ENCODE peak calls at places on chromosome X, in four cellular contexts. One of them, this sample, is unnamed.

GRCh38 chrX:69285401-69285871 is 120.2 kb upstream of the PJA1 start:
- DNase-seq in fibroblast of lung: no peak
- DNase-seq in upper lobe of right lung: peak
- DNase-seq in CD4-positive, alpha-beta T cell: no peak
- DNase-seq in this sample: no peak

GRCh38 chrX:48492293-48492910 is 16.4 kb upstream of the PORCN start:
- DNase-seq in upper lobe of right lung: no peak
- DNase-seq in fibroblast of lung: no peak
- DNase-seq in CD4-positive, alpha-beta T cell: no peak
- DNase-seq in this sample: no peak

GRCh38 chrX:136246201-136246600 is 5.0 kb downstream of the MAP7D3 start:
- DNase-seq in CD4-positive, alpha-beta T cell: no peak
- DNase-seq in upper lobe of right lung: no peak
- DNase-seq in fibroblast of lung: no peak
- DNase-seq in this sample: no peak

GRCh38 chrX:69501433-69501832 is 2.7 kb upstream of the NALF2 start:
- DNase-seq in CD4-positive, alpha-beta T cell: no peak
- DNase-seq in upper lobe of right lung: no peak
- DNase-seq in fibroblast of lung: no peak
- DNase-seq in this sample: peak

GRCh38 chrX:109475174-109475891 is 6.6 kb downstream of the GUCY2F start:
- DNase-seq in fibroblast of lung: peak
- DNase-seq in upper lobe of right lung: peak
- DNase-seq in CD4-positive, alpha-beta T cell: no peak
- DNase-seq in this sample: peak

GRCh38 chrX:134025986-134026731 is 40.8 kb upstream of the GPC3 start:
- DNase-seq in CD4-positive, alpha-beta T cell: no peak
- DNase-seq in upper lobe of right lung: no peak
- DNase-seq in fibroblast of lung: no peak
- DNase-seq in this sample: no peak

GRCh38 chrX:71536285-71536684 is 3.4 kb downstream of the OGT start:
- DNase-seq in fibroblast of lung: no peak
- DNase-seq in upper lobe of right lung: no peak
- DNase-seq in CD4-positive, alpha-beta T cell: no peak
- DNase-seq in this sample: no peak

GRCh38 chrX:134626434-134626833 is 31.8 kb downstream of the PLAC1 start:
- DNase-seq in fibroblast of lung: no peak
- DNase-seq in upper lobe of right lung: no peak
- DNase-seq in CD4-positive, alpha-beta T cell: no peak
- DNase-seq in this sample: no peak

GRCh38 chrX:107710617-107711391 is 64.8 kb downstream of the TSC22D3 start:
- DNase-seq in fibroblast of lung: peak
- DNase-seq in CD4-positive, alpha-beta T cell: no peak
- DNase-seq in upper lobe of right lung: no peak
- DNase-seq in this sample: no peak

GRCh38 chrX:17078031-17078730 is 131.7 kb downstream of the REPS2 start:
- DNase-seq in CD4-positive, alpha-beta T cell: no peak
- DNase-seq in upper lobe of right lung: no peak
- DNase-seq in fibroblast of lung: peak
- DNase-seq in this sample: no peak

GRCh38 chrX:19372170-19373033 is 28.7 kb downstream of the PDHA1 start:
- DNase-seq in fibroblast of lung: peak
- DNase-seq in CD4-positive, alpha-beta T cell: peak
- DNase-seq in upper lobe of right lung: peak
- DNase-seq in this sample: peak

GRCh38 chrX:71458866-71459265 is 74.0 kb upstream of the OGT start:
- DNase-seq in CD4-positive, alpha-beta T cell: no peak
- DNase-seq in fibroblast of lung: no peak
- DNase-seq in upper lobe of right lung: no peak
- DNase-seq in this sample: no peak

GRCh38 chrX:45505214-45505613 is 304.5 kb upstream of the DIPK2B start:
- DNase-seq in CD4-positive, alpha-beta T cell: no peak
- DNase-seq in upper lobe of right lung: no peak
- DNase-seq in fibroblast of lung: peak
- DNase-seq in this sample: no peak

GRCh38 chrX:150012647-150013046 is 74.4 kb upstream of the EOLA2 start:
- DNase-seq in fibroblast of lung: peak
- DNase-seq in CD4-positive, alpha-beta T cell: no peak
- DNase-seq in upper lobe of right lung: no peak
- DNase-seq in this sample: no peak

GRCh38 chrX:31293409-31293808 is 221.6 kb upstream of the FTHL17 start:
- DNase-seq in upper lobe of right lung: no peak
- DNase-seq in fibroblast of lung: no peak
- DNase-seq in CD4-positive, alpha-beta T cell: no peak
- DNase-seq in this sample: no peak

GRCh38 chrX:38215141-38215540 is 5.5 kb downstream of the SRPX start:
- DNase-seq in fibroblast of lung: peak
- DNase-seq in CD4-positive, alpha-beta T cell: no peak
- DNase-seq in upper lobe of right lung: no peak
- DNase-seq in this sample: no peak

GRCh38 chrX:103423955-103424640 is 47.8 kb downstream of the BEX3 start:
- DNase-seq in upper lobe of right lung: no peak
- DNase-seq in CD4-positive, alpha-beta T cell: no peak
- DNase-seq in fibroblast of lung: no peak
- DNase-seq in this sample: no peak

GRCh38 chrX:14398725-14399124 is 130.6 kb upstream of the GLRA2 start:
- DNase-seq in fibroblast of lung: no peak
- DNase-seq in CD4-positive, alpha-beta T cell: no peak
- DNase-seq in upper lobe of right lung: no peak
- DNase-seq in this sample: no peak

GRCh38 chrX:110178179-110178865 is 139.6 kb downstream of the AMMECR1 start:
- DNase-seq in upper lobe of right lung: no peak
- DNase-seq in fibroblast of lung: peak
- DNase-seq in CD4-positive, alpha-beta T cell: no peak
- DNase-seq in this sample: no peak

GRCh38 chrX:49230500-49231232 is 2.5 kb downstream of the CACNA1F start:
- DNase-seq in upper lobe of right lung: peak
- DNase-seq in fibroblast of lung: no peak
- DNase-seq in CD4-positive, alpha-beta T cell: peak
- DNase-seq in this sample: peak

GRCh38 chrX:41468647-41469323 is 21.6 kb downstream of the NYX start:
- DNase-seq in upper lobe of right lung: no peak
- DNase-seq in fibroblast of lung: peak
- DNase-seq in CD4-positive, alpha-beta T cell: no peak
- DNase-seq in this sample: no peak

GRCh38 chrX:133538148-133538547 is 122.9 kb upstream of the GPC4 start:
- DNase-seq in fibroblast of lung: no peak
- DNase-seq in upper lobe of right lung: no peak
- DNase-seq in CD4-positive, alpha-beta T cell: no peak
- DNase-seq in this sample: no peak

GRCh38 chrX:15960237-15960636 is 105.6 kb upstream of the AP1S2 start:
- DNase-seq in CD4-positive, alpha-beta T cell: no peak
- DNase-seq in fibroblast of lung: no peak
- DNase-seq in upper lobe of right lung: no peak
- DNase-seq in this sample: no peak

GRCh38 chrX:115284877-115285276 is 4.6 kb upstream of the LUZP4 start:
- DNase-seq in fibroblast of lung: no peak
- DNase-seq in CD4-positive, alpha-beta T cell: no peak
- DNase-seq in upper lobe of right lung: no peak
- DNase-seq in this sample: no peak

GRCh38 chrX:147072747-147073146 is 258.2 kb upstream of the CXorf51A start:
- DNase-seq in upper lobe of right lung: no peak
- DNase-seq in CD4-positive, alpha-beta T cell: no peak
- DNase-seq in fibroblast of lung: no peak
- DNase-seq in this sample: no peak

GRCh38 chrX:30570505-30570904 is 7.1 kb downstream of the TASL start:
- DNase-seq in fibroblast of lung: peak
- DNase-seq in upper lobe of right lung: no peak
- DNase-seq in CD4-positive, alpha-beta T cell: no peak
- DNase-seq in this sample: no peak

GRCh38 chrX:22366866-22367265 is 94.2 kb downstream of the CBLL2 start:
- DNase-seq in CD4-positive, alpha-beta T cell: no peak
- DNase-seq in upper lobe of right lung: no peak
- DNase-seq in fibroblast of lung: no peak
- DNase-seq in this sample: no peak

GRCh38 chrX:72569786-72570185 is 2.9 kb downstream of the HDAC8 start:
- DNase-seq in fibroblast of lung: peak
- DNase-seq in upper lobe of right lung: no peak
- DNase-seq in CD4-positive, alpha-beta T cell: no peak
- DNase-seq in this sample: no peak

GRCh38 chrX:72576161-72576896 is 3.7 kb upstream of the HDAC8 start:
- DNase-seq in upper lobe of right lung: no peak
- DNase-seq in fibroblast of lung: peak
- DNase-seq in CD4-positive, alpha-beta T cell: no peak
- DNase-seq in this sample: no peak

GRCh38 chrX:72572248-72573157 is at the start of gene HDAC8:
- DNase-seq in CD4-positive, alpha-beta T cell: peak
- DNase-seq in upper lobe of right lung: peak
- DNase-seq in fibroblast of lung: peak
- DNase-seq in this sample: peak

GRCh38 chrX:72568406-72569092 is 4.1 kb downstream of the HDAC8 start:
- DNase-seq in upper lobe of right lung: no peak
- DNase-seq in fibroblast of lung: peak
- DNase-seq in CD4-positive, alpha-beta T cell: no peak
- DNase-seq in this sample: no peak

GRCh38 chrX:72573158-72573511 is 492 bp upstream of the HDAC8 start:
- DNase-seq in CD4-positive, alpha-beta T cell: no peak
- DNase-seq in fibroblast of lung: no peak
- DNase-seq in upper lobe of right lung: no peak
- DNase-seq in this sample: no peak
- TF ChIP-seq CTCF in CD4-positive, alpha-beta T cell: no peak
- TF ChIP-seq CTCF in fibroblast of lung: no peak
- TF ChIP-seq CTCF in upper lobe of right lung: no peak
- TF ChIP-seq CTCF in this sample: no peak

DNA sequence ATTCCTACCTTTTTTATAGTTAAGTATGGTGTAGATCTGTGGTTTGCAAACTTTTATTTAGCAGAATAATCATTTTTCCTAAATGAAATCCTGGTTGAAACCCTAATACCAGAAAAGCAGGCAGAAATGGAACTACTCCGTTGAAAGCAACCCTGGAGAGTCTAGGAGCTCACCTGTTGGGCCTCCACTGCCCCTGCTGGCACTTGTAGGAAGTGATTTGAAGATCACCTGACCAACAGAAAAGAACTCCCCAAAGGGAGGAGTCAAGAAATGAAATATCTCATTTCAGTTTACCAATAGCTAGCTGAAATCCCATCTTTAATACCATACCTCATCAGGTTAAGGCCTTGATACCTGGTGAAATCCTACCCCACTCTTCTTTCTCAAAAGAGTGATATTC is 277.1 kb downstream of the KLHL13 start:
- DNase-seq in fibroblast of lung: no peak
- DNase-seq in upper lobe of right lung: no peak
- DNase-seq in CD4-positive, alpha-beta T cell: no peak
- DNase-seq in this sample: no peak
- TF ChIP-seq CTCF in fibroblast of lung: no peak
- TF ChIP-seq CTCF in upper lobe of right lung: no peak
- TF ChIP-seq CTCF in CD4-positive, alpha-beta T cell: no peak
- TF ChIP-seq CTCF in this sample: no peak

GRCh38 chrX:88613338-88613737 is 133.7 kb upstream of the CPXCR1 start:
- DNase-seq in CD4-positive, alpha-beta T cell: no peak
- DNase-seq in fibroblast of lung: no peak
- DNase-seq in upper lobe of right lung: no peak
- DNase-seq in this sample: no peak
- TF ChIP-seq CTCF in CD4-positive, alpha-beta T cell: no peak
- TF ChIP-seq CTCF in fibroblast of lung: no peak
- TF ChIP-seq CTCF in upper lobe of right lung: no peak
- TF ChIP-seq CTCF in this sample: peak

DNA sequence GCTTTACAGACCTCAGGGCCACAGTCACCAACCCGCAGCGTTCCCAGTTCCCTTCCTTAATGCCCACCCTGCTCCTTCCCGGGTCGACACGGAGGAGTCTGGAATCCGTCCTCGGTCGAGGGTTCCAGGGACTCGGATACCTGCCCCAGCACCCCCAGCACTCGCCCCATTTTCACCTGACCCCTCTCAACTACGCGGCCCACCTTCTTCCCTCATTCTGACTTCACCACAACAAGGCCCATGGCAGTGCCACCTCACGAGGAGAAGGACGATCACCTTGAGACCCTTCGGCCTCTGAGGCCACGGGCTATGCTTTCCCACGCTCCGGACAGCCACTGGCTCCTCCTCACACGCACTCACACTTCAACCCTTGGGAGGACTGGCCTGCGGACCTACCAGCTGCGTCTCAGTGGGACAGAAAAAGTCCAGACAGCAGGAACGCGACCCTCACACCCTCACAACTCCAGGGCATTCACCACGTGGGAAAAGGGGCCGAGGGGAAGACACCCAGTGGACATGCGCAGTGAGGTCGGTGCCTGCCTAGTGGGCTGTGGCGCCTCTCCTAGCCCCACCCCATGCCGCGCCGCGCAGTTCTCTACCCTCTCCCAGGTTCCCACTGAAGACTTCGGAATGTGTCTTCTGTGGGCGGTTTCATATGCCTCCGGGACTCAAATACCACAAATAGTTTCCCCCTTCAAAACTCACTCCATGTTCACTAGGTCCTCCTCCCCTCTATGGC is at the start of gene XAGE3:
- DNase-seq in upper lobe of right lung: no peak
- DNase-seq in fibroblast of lung: no peak
- DNase-seq in CD4-positive, alpha-beta T cell: no peak
- DNase-seq in this sample: no peak
- TF ChIP-seq CTCF in upper lobe of right lung: no peak
- TF ChIP-seq CTCF in fibroblast of lung: no peak
- TF ChIP-seq CTCF in CD4-positive, alpha-beta T cell: no peak
- TF ChIP-seq CTCF in this sample: no peak

DNA sequence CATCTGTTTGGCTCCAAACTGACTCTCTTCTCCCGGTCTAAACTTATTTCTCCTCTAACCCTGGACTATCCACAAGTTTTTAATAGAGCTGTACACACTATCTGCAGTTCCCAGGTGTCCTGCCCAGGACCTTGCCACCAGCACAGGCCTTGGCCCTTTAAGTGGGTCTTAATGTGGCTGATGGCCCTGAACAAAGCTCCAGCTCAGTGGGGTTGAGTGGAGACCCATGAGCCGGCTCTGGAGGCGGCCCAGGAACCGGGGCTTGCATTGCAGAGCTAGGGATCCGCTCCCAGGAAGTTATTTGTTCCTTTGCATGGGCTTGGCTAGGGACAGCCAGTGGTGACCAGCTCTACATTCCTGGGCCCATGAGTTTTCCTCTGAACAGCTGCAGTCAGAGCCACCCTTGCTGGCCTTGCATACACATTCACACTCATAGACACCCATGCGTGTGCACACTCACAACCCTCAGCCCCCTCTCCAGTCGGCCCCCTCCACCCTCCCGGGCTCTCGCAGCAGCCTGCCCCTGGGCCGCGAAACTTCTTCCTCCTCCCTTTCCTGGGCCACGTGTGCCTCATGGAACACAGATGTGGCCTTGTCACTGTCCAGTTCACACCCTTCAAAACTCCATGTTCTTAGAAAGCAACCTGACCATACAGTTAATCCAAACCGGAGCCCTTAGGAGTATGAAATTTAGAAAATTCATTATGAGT is 58.2 kb downstream of the GPR143 start:
- DNase-seq in fibroblast of lung: no peak
- DNase-seq in upper lobe of right lung: no peak
- DNase-seq in CD4-positive, alpha-beta T cell: no peak
- DNase-seq in this sample: no peak
- TF ChIP-seq CTCF in fibroblast of lung: no peak
- TF ChIP-seq CTCF in upper lobe of right lung: no peak
- TF ChIP-seq CTCF in CD4-positive, alpha-beta T cell: no peak
- TF ChIP-seq CTCF in this sample: no peak

This sample was measured in progenitor cell of endocrine pancreas.